ENCODE peak calls at places on chromosomes 5 and 9, in nine cellular contexts. E, K, Z, W, P, N, J, X and D are unnamed samples.

GRCh38 chr5:74575741-74576538 is 64.6 kb downstream of the ENC1 start:
- DNase-seq in E (peak), K (no peak), Z (no peak), W (no peak), P (peak), N (no peak), J (peak), X (peak), D (no peak)

GRCh38 chr9:124697326-124698200 is 73.5 kb downstream of the NR6A1 start:
- DNase-seq in E (peak), K (no peak), Z (no peak), W (no peak), P (peak), N (no peak), J (no peak), X (no peak), D (no peak)

GRCh38 chr9:92637331-92637730 is 32.6 kb downstream of the IPPK start:
- DNase-seq in E (no peak), K (no peak), Z (no peak), W (no peak), P (no peak), N (no peak), J (no peak), X (no peak), D (peak)

GRCh38 chr5:53438079-53438478 is 42.4 kb upstream of the FST start:
- DNase-seq in E (no peak), K (no peak), Z (no peak), W (no peak), P (no peak), N (no peak), J (no peak), X (no peak), D (no peak)

GRCh38 chr5:29005386-29005785 is 1967.0 kb upstream of the CDH9 start:
- DNase-seq in E (no peak), K (no peak), Z (no peak), W (no peak), P (no peak), N (peak), J (no peak), X (peak), D (no peak)

GRCh38 chr5:53288511-53288910 is 179.0 kb upstream of the MOCS2 start:
- DNase-seq in E (peak), K (no peak), Z (no peak), W (no peak), P (no peak), N (no peak), J (no peak), X (no peak), D (no peak)

GRCh38 chr9:20012232-20012631 is 223.4 kb upstream of the SLC24A2 start:
- DNase-seq in E (no peak), K (no peak), Z (no peak), W (no peak), P (no peak), N (no peak), J (no peak), X (no peak), D (no peak)

GRCh38 chr9:93196095-93197055 is 12.4 kb downstream of the WNK2 start:
- DNase-seq in E (no peak), K (no peak), Z (no peak), W (no peak), P (no peak), N (no peak), J (no peak), X (no peak), D (no peak)

GRCh38 chr9:38079410-38080105 is 10.5 kb upstream of the SHB start:
- DNase-seq in E (no peak), K (no peak), Z (no peak), W (no peak), P (no peak), N (no peak), J (no peak), X (peak), D (peak)

GRCh38 chr5:145825751-145826180 is 9.4 kb downstream of the PRELID2 start:
- DNase-seq in E (peak), K (no peak), Z (no peak), W (peak), P (no peak), N (peak), J (no peak), X (peak), D (no peak)

GRCh38 chr9:9469271-9469670 is 1143.5 kb downstream of the PTPRD start:
- DNase-seq in E (no peak), K (no peak), Z (no peak), W (no peak), P (no peak), N (peak), J (no peak), X (no peak), D (no peak)

GRCh38 chr9:129174102-129174723 is 3.8 kb downstream of the IER5L start:
- DNase-seq in E (peak), K (peak), Z (peak), W (peak), P (peak), N (peak), J (peak), X (peak), D (peak)

GRCh38 chr9:30065888-30066287 is 2318.6 kb upstream of the ACO1 start:
- DNase-seq in E (no peak), K (no peak), Z (no peak), W (no peak), P (no peak), N (peak), J (no peak), X (no peak), D (no peak)

GRCh38 chr5:115392611-115393010 is 96.2 kb upstream of the CCDC112 start:
- DNase-seq in E (no peak), K (no peak), Z (no peak), W (no peak), P (no peak), N (no peak), J (no peak), X (peak), D (no peak)

GRCh38 chr5:82396871-82397514 is 118.8 kb upstream of the RPS23 start:
- DNase-seq in E (peak), K (no peak), Z (no peak), W (no peak), P (peak), N (peak), J (no peak), X (peak), D (peak)

GRCh38 chr5:132916086-132916485 is 42.6 kb downstream of the LEAP2 start:
- DNase-seq in E (no peak), K (no peak), Z (no peak), W (no peak), P (no peak), N (no peak), J (no peak), X (no peak), D (no peak)

GRCh38 chr9:11749396-11749795 is 943.8 kb upstream of the TYRP1 start:
- DNase-seq in E (no peak), K (no peak), Z (no peak), W (no peak), P (no peak), N (no peak), J (no peak), X (no peak), D (no peak)

GRCh38 chr5:91929522-91929817 is 546.4 kb upstream of the ARRDC3 start:
- DNase-seq in E (no peak), K (no peak), Z (no peak), W (no peak), P (no peak), N (no peak), J (no peak), X (no peak), D (no peak)

GRCh38 chr5:98109561-98110006 is 663.9 kb upstream of the RGMB start:
- DNase-seq in E (peak), K (no peak), Z (no peak), W (no peak), P (peak), N (no peak), J (no peak), X (peak), D (no peak)

GRCh38 chr9:81737871-81738507 is 48.6 kb upstream of the TLE1 start:
- DNase-seq in E (peak), K (no peak), Z (no peak), W (no peak), P (peak), N (peak), J (no peak), X (peak), D (no peak)

GRCh38 chr5:138874771-138875628 is at the start of gene LRRTM2:
- DNase-seq in E (peak), K (no peak), Z (no peak), W (no peak), P (peak), N (peak), J (no peak), X (peak), D (no peak)

GRCh38 chr5:28027851-28028250 is 989.5 kb upstream of the CDH9 start:
- DNase-seq in E (no peak), K (no peak), Z (no peak), W (no peak), P (no peak), N (no peak), J (no peak), X (no peak), D (no peak)

GRCh38 chr9:130842547-130842946 is 7.5 kb downstream of the ABL1 start:
- DNase-seq in E (no peak), K (no peak), Z (no peak), W (no peak), P (no peak), N (no peak), J (no peak), X (no peak), D (no peak)

GRCh38 chr5:23884405-23884804 is 377.0 kb downstream of the PRDM9 start:
- DNase-seq in E (no peak), K (no peak), Z (no peak), W (no peak), P (no peak), N (no peak), J (no peak), X (no peak), D (no peak)

GRCh38 chr9:137293482-137294090 is 8.5 kb downstream of the NRARP start:
- DNase-seq in E (no peak), K (no peak), Z (no peak), W (no peak), P (no peak), N (no peak), J (no peak), X (no peak), D (no peak)

GRCh38 chr9:132201139-132201538 is 39.3 kb downstream of the NTNG2 start:
- DNase-seq in E (no peak), K (no peak), Z (no peak), W (peak), P (no peak), N (no peak), J (no peak), X (no peak), D (no peak)

GRCh38 chr9:98775831-98776441 is 20.4 kb downstream of the ANKS6 start:
- DNase-seq in E (peak), K (no peak), Z (no peak), W (peak), P (peak), N (peak), J (peak), X (peak), D (no peak)

GRCh38 chr5:6712136-6712581 is 1.1 kb upstream of the TENT4A start:
- DNase-seq in E (peak), K (peak), Z (peak), W (peak), P (peak), N (peak), J (peak), X (peak), D (peak)

GRCh38 chr5:59587489-59588337 is 305.8 kb downstream of the PDE4D start:
- DNase-seq in E (peak), K (peak), Z (no peak), W (no peak), P (peak), N (peak), J (no peak), X (peak), D (no peak)

GRCh38 chr5:131682824-131683223 is 47.8 kb upstream of the RAPGEF6 start:
- DNase-seq in E (no peak), K (no peak), Z (no peak), W (no peak), P (no peak), N (no peak), J (no peak), X (no peak), D (no peak)

GRCh38 chr5:133873454-133873853 is 95.0 kb downstream of the C5orf15 start:
- DNase-seq in E (peak), K (no peak), Z (no peak), W (no peak), P (peak), N (no peak), J (no peak), X (no peak), D (no peak)

GRCh38 chr9:2281031-2281802 is 266.1 kb downstream of the SMARCA2 start:
- DNase-seq in E (peak), K (no peak), Z (no peak), W (no peak), P (peak), N (no peak), J (no peak), X (no peak), D (no peak)